ENCODE peak calls at places on chromosomes 3 and 15, in nine cellular contexts. T is A549; L is AG09309; E is germinal center; B is fibroblast of the conjunctiva; N is CD8-positive, alpha-beta memory T cell; R is stimulated activated CD8-positive, alpha-beta memory T cell treated with anti-CD3 and anti-CD28 coated beads, Interleukin-12 subunit alpha, Interleukin-12 subunit beta, amount 100 ng/mL, for 4 hours; Z is astrocyte of the spinal cord; U is stimulated activated CD4-positive, alpha-beta T cell treated with anti-CD3 and anti-CD28 coated beads, Interleukin-1b, Interleukin-23, amount 100 ng/mL, for 1 hour. Y is an unnamed sample.

GRCh38 chr3:196159952-196160804 is 51.0 kb downstream of the ZDHHC19 start:
- DNase-seq in T (no peak), L (peak; percentile 58), E (peak; percentile 79), B (peak; percentile 42), N (no peak), R (no peak), Z (peak; percentile 71), U (no peak), Y (peak; percentile 86)

GRCh38 chr3:77296527-77296926 is 256.6 kb downstream of the ROBO2 start:
- DNase-seq in T (no peak), L (no peak), E (no peak), B (no peak), N (no peak), R (no peak), Z (no peak), U (no peak), Y (no peak)

GRCh38 chr3:8307545-8308110 is 194.0 kb upstream of the LMCD1 start:
- DNase-seq in T (no peak), L (no peak), E (no peak), B (no peak), N (no peak), R (no peak), Z (no peak), U (no peak), Y (no peak)

GRCh38 chr3:31695280-31696008 is 162.7 kb downstream of the STT3B start:
- DNase-seq in T (no peak), L (no peak), E (no peak), B (no peak), N (no peak), R (no peak), Z (no peak), U (no peak), Y (peak; percentile 65)

GRCh38 chr15:51678081-51678480 is 3.2 kb upstream of the SCG3 start:
- DNase-seq in T (no peak), L (no peak), E (no peak), B (no peak), N (no peak), R (no peak), Z (no peak), U (no peak), Y (no peak)

GRCh38 chr3:36295206-36295760 is 85.0 kb upstream of the STAC start:
- DNase-seq in T (no peak), L (no peak), E (no peak), B (no peak), N (no peak), R (no peak), Z (no peak), U (no peak), Y (no peak)

GRCh38 chr3:116809218-116809617 is 99.6 kb downstream of the TUSC7 start:
- DNase-seq in T (no peak), L (no peak), E (no peak), B (no peak), N (no peak), R (no peak), Z (no peak), U (no peak), Y (no peak)

GRCh38 chr15:26890451-26890850 is 23.6 kb downstream of the GABRA5 start:
- DNase-seq in T (no peak), L (no peak), E (no peak), B (no peak), N (no peak), R (no peak), Z (no peak), U (no peak), Y (no peak)

GRCh38 chr3:62208385-62208784 is 165.0 kb downstream of the FEZF2 start:
- DNase-seq in T (no peak), L (no peak), E (no peak), B (no peak), N (no peak), R (no peak), Z (no peak), U (no peak), Y (no peak)

GRCh38 chr3:165984589-165984988 is 147.4 kb upstream of the BCHE start:
- DNase-seq in T (no peak), L (no peak), E (no peak), B (no peak), N (no peak), R (no peak), Z (no peak), U (no peak), Y (no peak)

GRCh38 chr15:75809986-75810750 is 33.1 kb upstream of the UBE2Q2 start:
- DNase-seq in T (peak; percentile 65), L (no peak), E (no peak), B (no peak), N (no peak), R (no peak), Z (peak; percentile 23), U (no peak), Y (peak; percentile 66)

GRCh38 chr3:154783053-154784037 is 296.8 kb upstream of the MME start:
- DNase-seq in T (no peak), L (no peak), E (no peak), B (no peak), N (no peak), R (no peak), Z (no peak), U (no peak), Y (peak; percentile 40)

GRCh38 chr15:40274350-40275274 is 8.3 kb downstream of the ANKRD63 start:
- DNase-seq in T (peak; percentile 40), L (peak; percentile 37), E (peak; percentile 83), B (peak; percentile 60), N (peak; percentile 81), R (peak; percentile 69), Z (peak; percentile 80), U (peak; percentile 76), Y (peak; percentile 95)

GRCh38 chr3:141454906-141455602 is 31.8 kb upstream of the RASA2 start:
- DNase-seq in T (peak; percentile 95), L (peak; percentile 62), E (peak; percentile 80), B (peak; percentile 78), N (peak; percentile 58), R (no peak), Z (peak; percentile 83), U (no peak), Y (peak; percentile 71)

GRCh38 chr3:197173620-197174019 is 124.8 kb downstream of the DLG1 start:
- DNase-seq in T (no peak), L (no peak), E (no peak), B (no peak), N (no peak), R (no peak), Z (no peak), U (no peak), Y (no peak)

GRCh38 chr3:175238848-175239247 is 379.7 kb downstream of the NAALADL2 start:
- DNase-seq in T (no peak), L (no peak), E (no peak), B (no peak), N (no peak), R (no peak), Z (no peak), U (no peak), Y (no peak)

GRCh38 chr15:73004462-73004861 is 47.8 kb upstream of the NEO1 start:
- DNase-seq in T (no peak), L (no peak), E (no peak), B (no peak), N (no peak), R (no peak), Z (no peak), U (no peak), Y (no peak)

GRCh38 chr3:53224536-53224935 is 31.3 kb downstream of the TKT start:
- DNase-seq in T (no peak), L (no peak), E (no peak), B (no peak), N (no peak), R (no peak), Z (no peak), U (no peak), Y (no peak)

GRCh38 chr3:132134611-132135010 is 99.8 kb upstream of the CPNE4 start:
- DNase-seq in T (no peak), L (peak; percentile 73), E (no peak), B (peak; percentile 69), N (no peak), R (no peak), Z (peak; percentile 89), U (no peak), Y (no peak)

GRCh38 chr3:138297059-138297607 is 32.5 kb downstream of the NME9 start:
- DNase-seq in T (no peak), L (no peak), E (no peak), B (no peak), N (peak; percentile 2), R (no peak), Z (no peak), U (no peak), Y (no peak)

GRCh38 chr3:47347217-47347801 is 33.5 kb upstream of the PTPN23 start:
- DNase-seq in T (no peak), L (peak; percentile 55), E (peak; percentile 75), B (no peak), N (no peak), R (no peak), Z (peak; percentile 23), U (no peak), Y (peak; percentile 95)

GRCh38 chr15:98421419-98422085 is 226.8 kb upstream of the IGF1R start:
- DNase-seq in T (peak; percentile 87), L (no peak), E (peak; percentile 65), B (peak; percentile 9), N (peak; percentile 28), R (peak; percentile 10), Z (peak; percentile 24), U (no peak), Y (peak; percentile 70)

GRCh38 chr3:41418961-41419691 is 219.8 kb downstream of the CTNNB1 start:
- DNase-seq in T (peak; percentile 13), L (no peak), E (no peak), B (peak; percentile 23), N (no peak), R (peak; percentile 9), Z (peak; percentile 97), U (no peak), Y (peak; percentile 35)

GRCh38 chr3:45554001-45554691 is 40.4 kb upstream of the LIMD1 start:
- DNase-seq in T (no peak), L (no peak), E (no peak), B (no peak), N (no peak), R (no peak), Z (no peak), U (no peak), Y (peak; percentile 76)

GRCh38 chr3:109563149-109563548 is 225.8 kb upstream of the DPPA4 start:
- DNase-seq in T (no peak), L (no peak), E (no peak), B (no peak), N (peak; percentile 64), R (no peak), Z (no peak), U (peak; percentile 0), Y (peak; percentile 20)

GRCh38 chr15:70566047-70566835 is 197.1 kb downstream of the UACA start:
- DNase-seq in T (no peak), L (no peak), E (no peak), B (no peak), N (no peak), R (no peak), Z (peak; percentile 26), U (no peak), Y (peak; percentile 84)

GRCh38 chr3:72702997-72703396 is 145.2 kb downstream of the SHQ1 start:
- DNase-seq in T (no peak), L (no peak), E (no peak), B (no peak), N (no peak), R (no peak), Z (no peak), U (no peak), Y (no peak)

GRCh38 chr15:36612063-36612788 is 32.8 kb downstream of the CDIN1 start:
- DNase-seq in T (no peak), L (peak; percentile 47), E (no peak), B (no peak), N (no peak), R (no peak), Z (peak; percentile 81), U (no peak), Y (no peak)

GRCh38 chr3:106247902-106248684 is 379.3 kb upstream of the CBLB start:
- DNase-seq in T (no peak), L (no peak), E (no peak), B (no peak), N (no peak), R (no peak), Z (no peak), U (no peak), Y (no peak)

GRCh38 chr15:74937226-74937601 is 659 bp downstream of the COX5A start:
- DNase-seq in T (no peak), L (no peak), E (no peak), B (no peak), N (no peak), R (no peak), Z (no peak), U (no peak), Y (peak; percentile 72)

GRCh38 chr15:67521770-67522568 is 1.0 kb downstream of the C15orf61 start:
- DNase-seq in T (peak; percentile 20), L (no peak), E (no peak), B (peak; percentile 73), N (no peak), R (no peak), Z (peak; percentile 45), U (no peak), Y (peak; percentile 58)